ENCODE peak calls at places on chromosomes 7 and 10, in four cellular contexts. One of them, this sample, is unnamed.
A peak's percentile ranks its signal among the peaks of the same experiment; 100 is the strongest.

GRCh38 chr7:2231992-2232765 is 566 bp downstream of the MAD1L1 start:
- DNase-seq in HEK293T: peak; percentile 39
- DNase-seq in K562: peak; percentile 82
- DNase-seq in SK-N-SH: peak; percentile 93
- DNase-seq in this sample: no peak

GRCh38 chr10:133474027-133474426 is 20.3 kb downstream of the SCART1 start:
- DNase-seq in HEK293T: peak; percentile 5
- DNase-seq in K562: no peak
- DNase-seq in SK-N-SH: no peak
- DNase-seq in this sample: no peak

GRCh38 chr10:132804785-132805426 is 19.0 kb upstream of the NKX6-2 start:
- DNase-seq in K562: no peak
- DNase-seq in SK-N-SH: peak; percentile 30
- DNase-seq in HEK293T: no peak
- DNase-seq in this sample: no peak

GRCh38 chr7:128115821-128116723 is 84.8 kb upstream of the LRRC4 start:
- DNase-seq in K562: no peak
- DNase-seq in HEK293T: no peak
- DNase-seq in SK-N-SH: no peak
- DNase-seq in this sample: no peak

GRCh38 chr10:86650151-86650550 is 4.2 kb upstream of the OPN4 start:
- DNase-seq in SK-N-SH: peak; percentile 29
- DNase-seq in HEK293T: no peak
- DNase-seq in K562: no peak
- DNase-seq in this sample: no peak

GRCh38 chr10:126391162-126391880 is 3.0 kb upstream of the ADAM12 start:
- DNase-seq in K562: no peak
- DNase-seq in SK-N-SH: peak; percentile 19
- DNase-seq in HEK293T: no peak
- DNase-seq in this sample: no peak

GRCh38 chr10:6269953-6270867 is 67.5 kb downstream of the PFKFB3 start:
- DNase-seq in K562: no peak
- DNase-seq in SK-N-SH: no peak
- DNase-seq in HEK293T: no peak
- DNase-seq in this sample: peak; percentile 55

GRCh38 chr10:62083868-62084267 is 182.4 kb downstream of the ARID5B start:
- DNase-seq in SK-N-SH: peak; percentile 49
- DNase-seq in K562: peak; percentile 38
- DNase-seq in HEK293T: peak; percentile 26
- DNase-seq in this sample: no peak

GRCh38 chr7:100600222-100601038 is 1.7 kb upstream of the PCOLCE start:
- DNase-seq in HEK293T: no peak
- DNase-seq in SK-N-SH: peak; percentile 51
- DNase-seq in K562: no peak
- DNase-seq in this sample: no peak

GRCh38 chr10:23818484-23818883 is 379.6 kb downstream of the OTUD1 start:
- DNase-seq in K562: no peak
- DNase-seq in HEK293T: no peak
- DNase-seq in SK-N-SH: no peak
- DNase-seq in this sample: no peak

GRCh38 chr10:72162978-72163377 is 52.8 kb upstream of the ANAPC16 start:
- DNase-seq in HEK293T: no peak
- DNase-seq in SK-N-SH: no peak
- DNase-seq in K562: no peak
- DNase-seq in this sample: peak; percentile 88

GRCh38 chr10:92816106-92816505 is 32.2 kb upstream of the EXOC6 start:
- DNase-seq in SK-N-SH: no peak
- DNase-seq in HEK293T: no peak
- DNase-seq in K562: no peak
- DNase-seq in this sample: no peak

GRCh38 chr7:111763221-111763791 is 201.0 kb upstream of the IMMP2L start:
- DNase-seq in K562: no peak
- DNase-seq in HEK293T: peak; percentile 43
- DNase-seq in SK-N-SH: peak; percentile 75
- DNase-seq in this sample: no peak

GRCh38 chr10:60649485-60650271 is 128.6 kb upstream of the CDK1 start:
- DNase-seq in K562: no peak
- DNase-seq in HEK293T: no peak
- DNase-seq in SK-N-SH: no peak
- DNase-seq in this sample: no peak
- TF ChIP-seq FOXM1 in K562: no peak
- TF ChIP-seq FOXM1 in HEK293T: no peak
- TF ChIP-seq FOXM1 in SK-N-SH: no peak
- TF ChIP-seq FOXM1 in this sample: no peak

DNA sequence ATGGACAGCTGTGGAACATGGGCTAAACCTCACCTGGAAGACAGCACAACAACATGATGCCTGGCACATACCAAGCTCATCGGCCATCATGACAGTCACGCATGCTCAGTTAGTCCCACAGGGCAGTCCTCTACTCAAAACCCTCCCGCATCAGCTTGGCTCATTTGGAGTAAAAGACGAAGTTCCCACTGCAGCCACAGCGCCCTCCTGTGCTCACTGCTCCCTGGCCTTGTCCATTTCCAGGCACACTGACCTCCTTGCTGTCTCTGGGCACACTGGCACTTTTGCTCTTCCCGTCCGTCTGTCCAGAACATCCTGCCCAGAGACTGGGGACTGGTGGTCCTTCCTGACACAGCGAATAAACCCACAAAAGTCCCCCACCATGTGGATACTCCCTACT is 66.2 kb downstream of the LARP4B start:
- DNase-seq in HEK293T: peak; percentile 14
- DNase-seq in SK-N-SH: no peak
- DNase-seq in K562: no peak
- DNase-seq in this sample: no peak
- TF ChIP-seq FOXM1 in HEK293T: no peak
- TF ChIP-seq FOXM1 in SK-N-SH: no peak
- TF ChIP-seq FOXM1 in K562: no peak
- TF ChIP-seq FOXM1 in this sample: no peak

GRCh38 chr10:84256510-84257342 is 11.9 kb downstream of the RGR start:
- DNase-seq in K562: peak; percentile 85
- DNase-seq in SK-N-SH: no peak
- DNase-seq in HEK293T: no peak
- DNase-seq in this sample: no peak
- TF ChIP-seq FOXM1 in K562: no peak
- TF ChIP-seq FOXM1 in SK-N-SH: no peak
- TF ChIP-seq FOXM1 in HEK293T: no peak
- TF ChIP-seq FOXM1 in this sample: no peak

GRCh38 chr7:47937065-47937687 is 11.1 kb downstream of the PKD1L1 start:
- DNase-seq in K562: no peak
- DNase-seq in HEK293T: no peak
- DNase-seq in SK-N-SH: no peak
- DNase-seq in this sample: peak; percentile 91

GRCh38 chr7:47935336-47935735 is 12.9 kb downstream of the PKD1L1 start:
- DNase-seq in SK-N-SH: no peak
- DNase-seq in HEK293T: no peak
- DNase-seq in K562: no peak
- DNase-seq in this sample: no peak

GRCh38 chr7:47937711-47938573 is 10.3 kb downstream of the PKD1L1 start:
- DNase-seq in K562: no peak
- DNase-seq in SK-N-SH: no peak
- DNase-seq in HEK293T: no peak
- DNase-seq in this sample: peak; percentile 31

GRCh38 chr7:47934831-47935230 is 13.4 kb downstream of the PKD1L1 start:
- DNase-seq in SK-N-SH: no peak
- DNase-seq in HEK293T: no peak
- DNase-seq in K562: no peak
- DNase-seq in this sample: no peak

DNA sequence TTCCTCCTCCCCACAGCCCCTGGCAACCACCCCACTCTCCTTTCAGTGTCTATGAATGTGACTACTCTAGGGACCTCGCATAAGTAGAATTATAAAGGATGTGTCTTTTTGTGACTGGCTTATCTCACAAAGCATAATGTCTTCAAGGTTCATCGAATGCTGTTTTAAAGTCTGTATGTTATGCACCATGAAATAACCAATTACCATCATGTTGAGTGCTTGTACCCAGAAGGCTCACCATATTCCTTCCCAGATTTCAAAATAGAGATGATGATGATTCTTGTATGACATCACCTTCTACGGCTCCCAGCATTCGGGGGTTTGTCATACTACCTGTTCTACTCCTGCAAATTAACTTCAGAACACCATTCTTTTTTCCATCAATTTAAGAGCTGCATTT is 11.9 kb downstream of the PKD1L1 start:
- DNase-seq in HEK293T: no peak
- DNase-seq in SK-N-SH: no peak
- DNase-seq in K562: no peak
- DNase-seq in this sample: no peak
- TF ChIP-seq FOXM1 in HEK293T: no peak
- TF ChIP-seq FOXM1 in SK-N-SH: no peak
- TF ChIP-seq FOXM1 in K562: no peak
- TF ChIP-seq FOXM1 in this sample: no peak

DNA sequence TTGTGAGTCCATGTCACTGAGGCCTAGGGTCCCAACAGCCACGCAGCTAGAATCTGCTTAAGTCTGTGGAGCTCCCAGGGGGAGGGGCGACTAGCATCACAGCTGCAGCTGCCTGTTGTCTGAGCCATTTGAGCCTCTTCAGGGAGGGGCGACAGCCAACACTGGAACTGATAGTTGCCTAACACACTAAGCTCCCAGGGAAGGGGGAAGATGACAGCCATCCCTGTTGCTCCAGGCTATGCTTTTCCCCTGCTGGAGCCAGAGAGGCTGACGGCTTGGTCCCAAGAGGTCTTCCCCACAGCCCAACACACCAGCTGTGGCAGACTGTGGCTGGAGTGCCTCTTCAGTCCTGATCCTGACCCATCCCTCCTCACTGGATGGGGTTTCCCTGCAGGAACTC is 817.5 kb downstream of the NXPH1 start:
- DNase-seq in HEK293T: no peak
- DNase-seq in K562: no peak
- DNase-seq in SK-N-SH: no peak
- DNase-seq in this sample: no peak
- TF ChIP-seq FOXM1 in HEK293T: no peak
- TF ChIP-seq FOXM1 in K562: no peak
- TF ChIP-seq FOXM1 in SK-N-SH: no peak
- TF ChIP-seq FOXM1 in this sample: no peak

GRCh38 chr7:49166441-49166840 is 242.1 kb downstream of the CDC14C start:
- DNase-seq in HEK293T: no peak
- DNase-seq in SK-N-SH: peak; percentile 1
- DNase-seq in K562: no peak
- DNase-seq in this sample: no peak
- TF ChIP-seq FOXM1 in HEK293T: no peak
- TF ChIP-seq FOXM1 in SK-N-SH: no peak
- TF ChIP-seq FOXM1 in K562: no peak
- TF ChIP-seq FOXM1 in this sample: no peak